ENCODE peak calls at places on chromosomes 7 and 10, in four cellular contexts. Q, P, E and H are unnamed samples.

GRCh38 chr10:7410306-7410799 is 481 bp downstream of the SFMBT2 start:
- DNase-seq in P (no peak), Q (no peak), E (no peak), H (no peak)

GRCh38 chr7:154598405-154598804 is 404.5 kb downstream of the PAXIP1 start:
- DNase-seq in P (no peak), Q (no peak), E (no peak), H (no peak)

GRCh38 chr10:14532473-14533251 is 201.9 kb upstream of the FRMD4A start:
- DNase-seq in Q (no peak), P (no peak), E (no peak), H (no peak)

GRCh38 chr7:99923200-99923599 is 3.9 kb upstream of the TRIM4 start:
- DNase-seq in E (no peak), P (no peak), Q (no peak), H (no peak)

GRCh38 chr10:121078036-121078435 is 226.9 kb downstream of the WDR11 start:
- DNase-seq in E (no peak), P (no peak), Q (no peak), H (no peak)

GRCh38 chr7:95473276-95473985 is 12.3 kb upstream of the ASB4 start:
- DNase-seq in Q (no peak), E (no peak), P (no peak), H (no peak)

GRCh38 chr7:25619963-25620799 is 391.9 kb upstream of the NPVF start:
- DNase-seq in P (no peak), Q (no peak), E (no peak), H (no peak)

GRCh38 chr7:78232806-78233205 is 434.2 kb downstream of the PHTF2 start:
- DNase-seq in P (no peak), E (no peak), Q (peak; percentile 34), H (no peak)

GRCh38 chr10:123930340-123931001 is 38.9 kb upstream of the CPXM2 start:
- DNase-seq in E (no peak), Q (peak; percentile 94), P (no peak), H (no peak)

GRCh38 chr7:119377861-119378260 is 895.1 kb upstream of the KCND2 start:
- DNase-seq in Q (no peak), P (no peak), E (no peak), H (no peak)

GRCh38 chr7:79823246-79823951 is 311.2 kb upstream of the GNAI1 start:
- DNase-seq in E (no peak), Q (peak; percentile 11), P (no peak), H (no peak)

GRCh38 chr7:133543657-133544056 is 290.8 kb downstream of the EXOC4 start:
- DNase-seq in P (no peak), Q (no peak), E (no peak), H (no peak)

GRCh38 chr7:148662646-148663045 is 36.1 kb upstream of the CUL1 start:
- DNase-seq in P (no peak), E (no peak), Q (no peak), H (no peak)

GRCh38 chr7:81645435-81645834 is 124.4 kb downstream of the HGF start:
- DNase-seq in P (no peak), E (no peak), Q (peak; percentile 29), H (peak; percentile 63)

GRCh38 chr7:66250711-66251110 is 45.6 kb downstream of the TPST1 start:
- DNase-seq in E (no peak), P (no peak), Q (peak; percentile 23), H (no peak)

GRCh38 chr10:126247454-126247975 is 140.8 kb downstream of the ADAM12 start:
- DNase-seq in E (no peak), P (no peak), Q (peak; percentile 100), H (peak; percentile 94)

GRCh38 chr10:790821-791551 is 101.5 kb upstream of the DIP2C start:
- DNase-seq in P (no peak), E (no peak), Q (no peak), H (peak; percentile 35)

GRCh38 chr7:22980422-22980821 is 33.5 kb downstream of the HYCC1 start:
- DNase-seq in E (no peak), Q (peak; percentile 83), P (no peak), H (peak; percentile 23)

GRCh38 chr10:70348228-70348850 is 34.1 kb downstream of the LRRC20 start:
- DNase-seq in E (no peak), P (peak; percentile 21), Q (no peak), H (peak; percentile 31)

GRCh38 chr7:112136707-112137008 is 69.5 kb downstream of the DOCK4 start:
- DNase-seq in Q (no peak), P (no peak), E (no peak), H (no peak)

GRCh38 chr7:26880852-26881251 is 16.5 kb upstream of the SKAP2 start:
- DNase-seq in P (no peak), Q (no peak), E (no peak), H (no peak)

GRCh38 chr7:121015560-121015959 is 27.0 kb downstream of the CPED1 start:
- DNase-seq in E (no peak), Q (no peak), P (no peak), H (no peak)

GRCh38 chr7:70230761-70231160 is 632.5 kb downstream of the AUTS2 start:
- DNase-seq in Q (no peak), P (no peak), E (no peak), H (no peak)

GRCh38 chr10:13784067-13784466 is 197.3 kb downstream of the PRPF18 start:
- DNase-seq in P (no peak), Q (no peak), E (no peak), H (no peak)

GRCh38 chr7:116511552-116512523 is 12.3 kb downstream of the CAV2 start:
- DNase-seq in Q (no peak), E (no peak), P (no peak), H (peak; percentile 53)

GRCh38 chr7:68980011-68980410 is 618.3 kb upstream of the AUTS2 start:
- DNase-seq in E (no peak), P (no peak), Q (no peak), H (no peak)

GRCh38 chr7:18086165-18087030 is 58.8 kb upstream of the PRPS1L1 start:
- DNase-seq in P (no peak), Q (no peak), E (peak; percentile 28), H (peak; percentile 49)

GRCh38 chr10:79093658-79094411 is 25.1 kb downstream of the ZMIZ1 start:
- DNase-seq in Q (no peak), E (no peak), P (no peak), H (peak; percentile 71)

GRCh38 chr7:89028319-89028718 is 232.8 kb upstream of the TEX47 start:
- DNase-seq in E (no peak), Q (no peak), P (no peak), H (no peak)

GRCh38 chr7:1447551-1448244 is 11.6 kb downstream of the MICALL2 start:
- DNase-seq in Q (no peak), P (no peak), E (no peak), H (no peak)

GRCh38 chr7:27110977-27111752 is 8.7 kb upstream of the HOXA2 start:
- DNase-seq in Q (no peak), P (no peak), E (no peak), H (peak; percentile 73)

GRCh38 chr10:72009430-72010081 is 45.4 kb downstream of the CHST3 start:
- DNase-seq in P (no peak), Q (peak; percentile 98), E (no peak), H (peak; percentile 53)

GRCh38 chr7:115124409-115124939 is 202.6 kb downstream of the MDFIC start:
- DNase-seq in P (no peak), E (no peak), Q (no peak), H (no peak)